ENCODE peak calls at places on chromosome 14, in nine cellular contexts. Q is lung, N is HCT116, R is SK-N-SH, T is left ventricle myocardium inferior, Y is AG10803, U is HFF-Myc, A is fibroblast of mammary gland, J is dorsolateral prefrontal cortex. X is an unnamed sample.

GRCh38 chr14:85058170-85058569 is 471.8 kb upstream of the FLRT2 start:
- DNase-seq in Q (no peak), N (no peak), R (no peak), T (no peak), Y (no peak), U (no peak), A (peak), J (no peak), X (no peak)

GRCh38 chr14:32073537-32074189 is 3.4 kb upstream of the ARHGAP5 start:
- DNase-seq in Q (peak), N (peak), R (peak), T (no peak), Y (peak), U (peak), A (peak), J (no peak), X (peak)

GRCh38 chr14:102900631-102901571 is 21.6 kb upstream of the AMN start:
- DNase-seq in Q (no peak), N (no peak), R (peak), T (no peak), Y (no peak), U (no peak), A (no peak), J (no peak), X (no peak)

GRCh38 chr14:77000340-77001235 is 27.9 kb downstream of the IRF2BPL start:
- DNase-seq in Q (no peak), N (no peak), R (peak), T (peak), Y (peak), U (no peak), A (peak), J (no peak), X (no peak)

GRCh38 chr14:24089890-24090289 is 4.2 kb upstream of the PCK2 start:
- DNase-seq in Q (no peak), N (no peak), R (no peak), T (no peak), Y (no peak), U (no peak), A (no peak), J (no peak), X (no peak)

GRCh38 chr14:52071675-52072074 is 2.8 kb upstream of the NID2 start:
- DNase-seq in Q (no peak), N (no peak), R (no peak), T (no peak), Y (no peak), U (no peak), A (peak), J (no peak), X (no peak)

GRCh38 chr14:68363401-68363800 is 429.5 kb downstream of the ZFP36L1 start:
- DNase-seq in Q (no peak), N (peak), R (no peak), T (no peak), Y (no peak), U (no peak), A (no peak), J (no peak), X (no peak)

GRCh38 chr14:20697273-20698017 is 8.9 kb downstream of the ANG start:
- DNase-seq in Q (peak), N (peak), R (peak), T (peak), Y (peak), U (peak), A (peak), J (peak), X (peak)

GRCh38 chr14:33964599-33965317 is 13.9 kb upstream of the EGLN3 start:
- DNase-seq in Q (no peak), N (no peak), R (no peak), T (no peak), Y (no peak), U (no peak), A (no peak), J (no peak), X (no peak)

GRCh38 chr14:58829594-58829993 is 191.8 kb downstream of the DACT1 start:
- DNase-seq in Q (no peak), N (no peak), R (no peak), T (no peak), Y (no peak), U (no peak), A (no peak), J (no peak), X (no peak)

GRCh38 chr14:22561661-22562579 is 27.1 kb downstream of the DAD1 start:
- DNase-seq in Q (peak), N (no peak), R (no peak), T (no peak), Y (no peak), U (no peak), A (no peak), J (no peak), X (no peak)

GRCh38 chr14:36443374-36443773 is 76.7 kb downstream of the NKX2-1 start:
- DNase-seq in Q (no peak), N (no peak), R (no peak), T (no peak), Y (no peak), U (no peak), A (no peak), J (no peak), X (no peak)
- H3K4me3 ChIP-seq in Q (no peak), N (no peak), R (no peak), T (no peak), Y (no peak), U (no peak), A (no peak), J (no peak), X (no peak)

DNA sequence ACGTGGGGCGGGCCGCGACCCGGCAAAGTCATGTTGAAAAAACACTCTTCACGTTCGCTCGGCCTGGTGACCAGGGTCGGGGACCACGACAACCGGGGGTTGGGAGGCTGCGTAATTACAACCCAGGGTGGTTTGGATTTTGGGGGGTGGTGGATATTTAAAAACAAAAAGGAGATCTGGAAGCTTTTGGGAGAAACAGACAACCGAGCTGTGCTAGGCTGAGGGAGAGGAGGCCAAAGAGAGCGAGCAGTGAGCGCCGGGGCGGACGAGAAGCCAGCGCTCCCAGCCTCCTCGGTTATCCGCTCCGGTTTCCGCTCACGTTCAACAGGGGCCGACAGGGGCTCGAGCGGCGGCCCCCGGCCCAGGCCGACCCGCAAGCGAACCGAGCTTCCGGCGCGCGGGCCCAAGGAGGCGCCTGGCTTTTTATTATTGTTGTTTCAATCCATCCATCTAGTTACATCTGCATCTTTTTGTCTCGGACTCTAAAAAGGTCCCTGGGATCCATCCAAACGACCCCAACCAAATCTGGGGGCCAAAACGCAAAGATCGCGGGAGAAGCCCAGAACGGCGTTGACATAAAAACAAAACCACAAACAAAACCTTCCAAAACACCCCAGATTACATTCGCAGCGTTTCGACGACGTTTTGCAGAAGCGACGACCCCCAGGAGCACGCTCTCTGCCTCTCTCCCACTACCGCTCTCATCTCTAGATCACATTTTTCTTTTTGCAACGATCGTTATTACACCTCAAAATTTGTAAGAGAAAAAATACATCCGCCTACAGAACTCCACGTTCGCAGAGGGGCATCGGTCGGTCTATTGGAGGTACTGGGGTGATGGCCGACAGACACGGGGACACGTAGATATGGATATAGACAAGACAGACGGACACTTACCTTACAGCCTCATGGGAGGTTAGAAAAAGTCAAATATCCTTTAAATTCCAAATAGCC is 740 bp downstream of the OTX2 start:
- DNase-seq in Q (no peak), N (no peak), R (no peak), T (no peak), Y (no peak), U (no peak), A (no peak), J (no peak), X (no peak)
- H3K4me3 ChIP-seq in Q (no peak), N (no peak), R (no peak), T (peak), Y (no peak), U (no peak), A (no peak), J (no peak), X (no peak)

DNA sequence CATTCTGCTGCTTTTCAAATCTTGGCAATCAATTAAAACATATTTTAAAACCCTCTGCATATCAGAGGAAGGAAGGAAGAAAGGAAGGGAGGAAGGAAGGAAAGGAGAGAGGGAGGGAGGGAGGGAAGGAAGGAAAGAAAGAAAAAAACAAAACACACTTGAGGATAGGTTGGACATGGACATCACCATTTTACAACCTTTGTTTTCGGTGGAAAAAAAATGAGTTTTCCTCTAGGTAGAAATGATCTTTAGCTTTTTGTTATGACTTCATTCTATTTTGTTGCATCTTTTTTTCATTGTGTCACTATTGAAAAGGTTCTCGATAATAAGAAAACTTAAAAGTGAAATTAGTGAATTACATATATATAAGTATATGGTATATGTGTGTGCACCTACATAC is 522.9 kb downstream of the NOVA1 start:
- DNase-seq in Q (no peak), N (no peak), R (no peak), T (no peak), Y (no peak), U (no peak), A (no peak), J (no peak), X (no peak)
- H3K4me3 ChIP-seq in Q (no peak), N (no peak), R (no peak), T (no peak), Y (no peak), U (no peak), A (no peak), J (no peak), X (no peak)

DNA sequence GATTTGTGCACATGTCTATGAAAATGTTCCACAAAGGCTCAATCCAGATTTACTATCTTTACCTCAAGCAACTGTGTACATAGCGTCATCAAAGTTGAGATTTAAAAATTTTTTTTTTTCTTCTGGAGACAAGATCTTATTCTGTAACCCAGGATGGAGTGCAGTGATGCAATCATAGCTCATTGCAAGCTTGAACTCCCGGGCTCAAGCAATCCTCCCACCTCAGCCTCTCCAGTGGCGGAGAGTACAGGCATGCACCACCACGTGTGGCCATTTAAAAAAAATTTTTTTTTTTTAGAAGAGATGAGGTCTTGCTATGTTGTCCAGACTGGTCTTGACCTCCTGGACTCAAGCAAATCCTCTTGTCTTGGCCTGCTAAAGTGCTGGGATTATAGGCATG is 2.3 kb downstream of the COCH start:
- DNase-seq in Q (no peak), N (no peak), R (no peak), T (no peak), Y (no peak), U (no peak), A (no peak), J (no peak), X (no peak)
- H3K4me3 ChIP-seq in Q (no peak), N (no peak), R (no peak), T (no peak), Y (no peak), U (no peak), A (no peak), J (no peak), X (no peak)

X was measured in astrocyte of the cerebellum.